ENCODE peak calls at places on chromosomes 4 and X, in six cellular contexts. U, X, L, C, K and T are unnamed samples.

GRCh38 chr4:55008166-55009056 is 117.0 kb downstream of the KDR start:
- DNase-seq in U (no peak), X (no peak), L (no peak), C (no peak), K (peak; percentile 30), T (peak; percentile 1)

GRCh38 chrX:152450076-152450475 is 1.0 kb downstream of the GABRA3 start:
- DNase-seq in U (no peak), X (no peak), L (no peak), C (no peak), K (no peak), T (no peak)

GRCh38 chrX:138885886-138886285 is 174.4 kb upstream of the FGF13 start:
- DNase-seq in U (no peak), X (no peak), L (no peak), C (no peak), K (no peak), T (peak; percentile 9)

GRCh38 chr4:105666693-105667092 is 41.8 kb downstream of the INTS12 start:
- DNase-seq in U (peak; percentile 66), X (peak; percentile 9), L (no peak), C (no peak), K (peak; percentile 32), T (peak; percentile 24)

GRCh38 chrX:79182616-79183015 is 38.1 kb downstream of the GPR174 start:
- DNase-seq in U (no peak), X (no peak), L (no peak), C (no peak), K (peak; percentile 15), T (no peak)

GRCh38 chrX:50103866-50104566 is 96.8 kb downstream of the AKAP4 start:
- DNase-seq in U (no peak), X (peak; percentile 11), L (no peak), C (no peak), K (no peak), T (no peak)

GRCh38 chr4:1896658-1896991 is 25.4 kb downstream of the NSD2 start:
- DNase-seq in U (no peak), X (no peak), L (no peak), C (no peak), K (no peak), T (no peak)

GRCh38 chr4:39970559-39971270 is 7.0 kb downstream of the PDS5A start:
- DNase-seq in U (no peak), X (peak; percentile 16), L (no peak), C (no peak), K (no peak), T (no peak)

GRCh38 chr4:159366966-159367365 is 264.1 kb downstream of the RAPGEF2 start:
- DNase-seq in U (no peak), X (peak; percentile 44), L (no peak), C (no peak), K (no peak), T (peak; percentile 23)

GRCh38 chr4:72797486-72797885 is 228.5 kb upstream of the ADAMTS3 start:
- DNase-seq in U (no peak), X (no peak), L (no peak), C (no peak), K (no peak), T (no peak)

GRCh38 chrX:29090811-29091210 is 503.6 kb downstream of the IL1RAPL1 start:
- DNase-seq in U (peak; percentile 68), X (peak; percentile 0), L (no peak), C (no peak), K (no peak), T (no peak)

GRCh38 chrX:138921031-138921430 is 209.5 kb upstream of the FGF13 start:
- DNase-seq in U (no peak), X (no peak), L (no peak), C (no peak), K (no peak), T (no peak)

GRCh38 chr4:15395342-15395741 is 32.5 kb upstream of the C1QTNF7 start:
- DNase-seq in U (no peak), X (peak; percentile 61), L (no peak), C (no peak), K (no peak), T (peak; percentile 33)

GRCh38 chr4:81845761-81846160 is 374.1 kb upstream of the RASGEF1B start:
- DNase-seq in U (no peak), X (no peak), L (no peak), C (no peak), K (no peak), T (no peak)

GRCh38 chrX:45850775-45851433 is 650.2 kb upstream of the DIPK2B start:
- DNase-seq in U (peak; percentile 48), X (peak; percentile 45), L (peak; percentile 10), C (peak; percentile 4), K (peak; percentile 20), T (peak; percentile 55)

GRCh38 chrX:15988661-15989603 is 134.3 kb upstream of the AP1S2 start:
- DNase-seq in U (no peak), X (peak; percentile 72), L (no peak), C (no peak), K (no peak), T (peak; percentile 89)

GRCh38 chr4:15368906-15369305 is 58.9 kb upstream of the C1QTNF7 start:
- DNase-seq in U (no peak), X (peak; percentile 93), L (no peak), C (no peak), K (no peak), T (peak; percentile 93)

GRCh38 chr4:101347557-101348366 is 436 bp upstream of the PPP3CA start:
- DNase-seq in U (peak; percentile 93), X (peak; percentile 97), L (peak; percentile 99), C (peak; percentile 100), K (peak; percentile 99), T (peak; percentile 92)

GRCh38 chrX:64975491-64975890 is 759 bp downstream of the ZC4H2 start:
- DNase-seq in U (peak; percentile 15), X (peak; percentile 15), L (no peak), C (no peak), K (peak; percentile 8), T (peak; percentile 40)

GRCh38 chrX:154411981-154412340 is 622 bp downstream of the TAFAZZIN start:
- DNase-seq in U (peak; percentile 77), X (peak; percentile 49), L (peak; percentile 44), C (peak; percentile 21), K (peak; percentile 78), T (no peak)

GRCh38 chrX:148412006-148412405 is 88.4 kb upstream of the AFF2 start:
- DNase-seq in U (peak; percentile 74), X (no peak), L (no peak), C (no peak), K (no peak), T (no peak)

GRCh38 chrX:57172544-57172943 is 35.3 kb upstream of the SPIN2A start:
- DNase-seq in U (no peak), X (no peak), L (no peak), C (no peak), K (no peak), T (no peak)

GRCh38 chr4:159410076-159410777 is 307.3 kb downstream of the RAPGEF2 start:
- DNase-seq in U (no peak), X (peak; percentile 74), L (no peak), C (no peak), K (no peak), T (peak; percentile 64)

GRCh38 chrX:28549839-28550238 is 37.4 kb upstream of the IL1RAPL1 start:
- DNase-seq in U (no peak), X (no peak), L (no peak), C (no peak), K (no peak), T (no peak)